ENCODE peak calls at places on chromosomes 4 and X, in six cellular contexts. One of them, this sample, is unnamed.

GRCh38 chr4:627751-628150 is 2.4 kb downstream of the PDE6B start:
- DNase-seq in neuronal stem cell: no peak
- DNase-seq in mesenchymal stem cell: no peak
- DNase-seq in IMR-90: no peak
- DNase-seq in H1: no peak
- DNase-seq in mesendoderm: no peak
- DNase-seq in this sample: no peak

GRCh38 chrX:26511621-26512363 is 295.8 kb downstream of the MAGEB5 start:
- DNase-seq in IMR-90: no peak
- DNase-seq in mesendoderm: no peak
- DNase-seq in H1: no peak
- DNase-seq in mesenchymal stem cell: no peak
- DNase-seq in neuronal stem cell: no peak
- DNase-seq in this sample: no peak

GRCh38 chr4:55393461-55394320 is 2.1 kb upstream of the TMEM165 start:
- DNase-seq in mesendoderm: no peak
- DNase-seq in IMR-90: peak
- DNase-seq in neuronal stem cell: no peak
- DNase-seq in mesenchymal stem cell: no peak
- DNase-seq in H1: no peak
- DNase-seq in this sample: no peak

GRCh38 chr4:76233967-76234678 is 17.4 kb upstream of the FAM47E start:
- DNase-seq in IMR-90: no peak
- DNase-seq in H1: no peak
- DNase-seq in mesenchymal stem cell: peak
- DNase-seq in neuronal stem cell: no peak
- DNase-seq in mesendoderm: peak
- DNase-seq in this sample: no peak

GRCh38 chr4:52273885-52274284 is 222.8 kb downstream of the SPATA18 start:
- DNase-seq in neuronal stem cell: no peak
- DNase-seq in IMR-90: no peak
- DNase-seq in mesendoderm: no peak
- DNase-seq in H1: no peak
- DNase-seq in mesenchymal stem cell: no peak
- DNase-seq in this sample: no peak

GRCh38 chr4:171774642-171775041 is 38.6 kb upstream of the GALNTL6 start:
- DNase-seq in mesendoderm: no peak
- DNase-seq in H1: no peak
- DNase-seq in neuronal stem cell: no peak
- DNase-seq in mesenchymal stem cell: no peak
- DNase-seq in IMR-90: no peak
- DNase-seq in this sample: no peak

GRCh38 chrX:108199691-108200090 is 108.1 kb downstream of the ATG4A start:
- DNase-seq in mesenchymal stem cell: peak
- DNase-seq in H1: no peak
- DNase-seq in neuronal stem cell: no peak
- DNase-seq in mesendoderm: peak
- DNase-seq in IMR-90: peak
- DNase-seq in this sample: no peak

GRCh38 chrX:102659790-102660757 is 8.8 kb downstream of the GPRASP1 start:
- DNase-seq in IMR-90: peak
- DNase-seq in mesenchymal stem cell: peak
- DNase-seq in neuronal stem cell: peak
- DNase-seq in mesendoderm: peak
- DNase-seq in H1: no peak
- DNase-seq in this sample: peak

GRCh38 chr4:22512306-22512705 is 3.6 kb downstream of the ADGRA3 start:
- DNase-seq in mesenchymal stem cell: no peak
- DNase-seq in neuronal stem cell: no peak
- DNase-seq in IMR-90: peak
- DNase-seq in H1: no peak
- DNase-seq in mesendoderm: no peak
- DNase-seq in this sample: no peak
- H3K4me3 ChIP-seq in mesenchymal stem cell: no peak
- H3K4me3 ChIP-seq in neuronal stem cell: no peak
- H3K4me3 ChIP-seq in IMR-90: no peak
- H3K4me3 ChIP-seq in H1: no peak
- H3K4me3 ChIP-seq in mesendoderm: no peak
- H3K4me3 ChIP-seq in this sample: no peak

GRCh38 chr4:40055873-40056721 is 553 bp upstream of the N4BP2 start:
- DNase-seq in IMR-90: peak
- DNase-seq in H1: no peak
- DNase-seq in mesenchymal stem cell: peak
- DNase-seq in mesendoderm: peak
- DNase-seq in neuronal stem cell: peak
- DNase-seq in this sample: peak
- H3K4ac ChIP-seq in IMR-90: peak
- H3K4ac ChIP-seq in H1: no peak
- H3K4ac ChIP-seq in mesenchymal stem cell: peak
- H3K4ac ChIP-seq in mesendoderm: peak
- H3K4ac ChIP-seq in neuronal stem cell: no peak
- H3K4ac ChIP-seq in this sample: peak

GRCh38 chr4:182589100-182589499 is 328.1 kb downstream of the DCTD start:
- DNase-seq in IMR-90: no peak
- DNase-seq in H1: no peak
- DNase-seq in mesenchymal stem cell: no peak
- DNase-seq in mesendoderm: no peak
- DNase-seq in neuronal stem cell: no peak
- DNase-seq in this sample: no peak

GRCh38 chr4:182593413-182593812 is 323.8 kb downstream of the DCTD start:
- DNase-seq in mesenchymal stem cell: no peak
- DNase-seq in H1: no peak
- DNase-seq in mesendoderm: peak
- DNase-seq in IMR-90: no peak
- DNase-seq in neuronal stem cell: no peak
- DNase-seq in this sample: no peak

GRCh38 chr4:182593864-182594263 is 323.3 kb downstream of the DCTD start:
- DNase-seq in H1: no peak
- DNase-seq in mesendoderm: no peak
- DNase-seq in neuronal stem cell: no peak
- DNase-seq in IMR-90: peak
- DNase-seq in mesenchymal stem cell: no peak
- DNase-seq in this sample: no peak
- H3K4me2 ChIP-seq in H1: no peak
- H3K4me2 ChIP-seq in mesendoderm: no peak
- H3K4me2 ChIP-seq in neuronal stem cell: no peak
- H3K4me2 ChIP-seq in IMR-90: no peak
- H3K4me2 ChIP-seq in mesenchymal stem cell: no peak
- H3K4me2 ChIP-seq in this sample: no peak

GRCh38 chr4:102319594-102319993 is 25.7 kb downstream of the SLC39A8 start:
- DNase-seq in H1: no peak
- DNase-seq in mesenchymal stem cell: no peak
- DNase-seq in neuronal stem cell: no peak
- DNase-seq in mesendoderm: peak
- DNase-seq in IMR-90: no peak
- DNase-seq in this sample: no peak

GRCh38 chr4:102324725-102325124 is 20.6 kb downstream of the SLC39A8 start:
- DNase-seq in IMR-90: no peak
- DNase-seq in mesenchymal stem cell: no peak
- DNase-seq in neuronal stem cell: no peak
- DNase-seq in H1: no peak
- DNase-seq in mesendoderm: no peak
- DNase-seq in this sample: no peak

GRCh38 chr4:102322736-102323135 is 22.5 kb downstream of the SLC39A8 start:
- DNase-seq in IMR-90: no peak
- DNase-seq in mesendoderm: peak
- DNase-seq in H1: no peak
- DNase-seq in mesenchymal stem cell: no peak
- DNase-seq in neuronal stem cell: no peak
- DNase-seq in this sample: no peak

GRCh38 chr4:102318526-102318925 is 26.8 kb downstream of the SLC39A8 start:
- DNase-seq in mesendoderm: no peak
- DNase-seq in H1: no peak
- DNase-seq in mesenchymal stem cell: no peak
- DNase-seq in IMR-90: no peak
- DNase-seq in neuronal stem cell: no peak
- DNase-seq in this sample: peak

GRCh38 chr4:102321260-102321991 is 23.9 kb downstream of the SLC39A8 start:
- DNase-seq in H1: no peak
- DNase-seq in IMR-90: no peak
- DNase-seq in mesendoderm: peak
- DNase-seq in neuronal stem cell: no peak
- DNase-seq in mesenchymal stem cell: no peak
- DNase-seq in this sample: no peak
- H3K4me3 ChIP-seq in H1: no peak
- H3K4me3 ChIP-seq in IMR-90: no peak
- H3K4me3 ChIP-seq in mesendoderm: no peak
- H3K4me3 ChIP-seq in neuronal stem cell: no peak
- H3K4me3 ChIP-seq in mesenchymal stem cell: no peak
- H3K4me3 ChIP-seq in this sample: no peak

GRCh38 chrX:85243761-85244410 is at the start of the genes SATL1 and ZNF711:
- DNase-seq in H1: peak
- DNase-seq in mesenchymal stem cell: peak
- DNase-seq in mesendoderm: peak
- DNase-seq in neuronal stem cell: peak
- DNase-seq in IMR-90: peak
- DNase-seq in this sample: no peak
- H3K4ac ChIP-seq in H1: no peak
- H3K4ac ChIP-seq in mesenchymal stem cell: no peak
- H3K4ac ChIP-seq in mesendoderm: no peak
- H3K4ac ChIP-seq in neuronal stem cell: no peak
- H3K4ac ChIP-seq in IMR-90: no peak
- H3K4ac ChIP-seq in this sample: peak

DNA sequence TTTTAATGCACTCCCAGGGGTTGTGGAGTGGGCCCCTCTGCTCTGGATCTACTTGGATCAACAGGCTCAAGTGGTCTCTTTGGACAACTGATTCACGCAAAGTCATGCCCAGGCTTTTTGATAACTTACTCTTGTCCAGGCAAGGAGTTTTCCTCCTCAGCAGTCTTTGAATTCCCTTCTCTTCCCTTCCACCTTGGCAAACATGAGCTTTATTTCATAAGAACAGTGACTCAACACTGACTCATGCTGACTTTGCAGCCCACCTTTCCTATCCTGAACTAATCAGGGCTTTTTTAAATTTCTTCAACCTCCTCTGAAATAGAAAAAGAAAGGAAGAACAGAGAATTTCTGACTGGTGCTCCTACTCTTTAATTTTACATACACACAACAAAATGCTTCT is 132.1 kb upstream of the LDB2 start:
- DNase-seq in neuronal stem cell: no peak
- DNase-seq in H1: no peak
- DNase-seq in mesenchymal stem cell: peak
- DNase-seq in mesendoderm: peak
- DNase-seq in IMR-90: peak
- DNase-seq in this sample: no peak
- H3K4me2 ChIP-seq in neuronal stem cell: no peak
- H3K4me2 ChIP-seq in H1: no peak
- H3K4me2 ChIP-seq in mesenchymal stem cell: no peak
- H3K4me2 ChIP-seq in mesendoderm: no peak
- H3K4me2 ChIP-seq in IMR-90: peak
- H3K4me2 ChIP-seq in this sample: no peak

GRCh38 chrX:53282313-53282712 is 929 bp upstream of the IQSEC2 start:
- DNase-seq in mesendoderm: no peak
- DNase-seq in H1: no peak
- DNase-seq in IMR-90: no peak
- DNase-seq in neuronal stem cell: no peak
- DNase-seq in mesenchymal stem cell: no peak
- DNase-seq in this sample: no peak

GRCh38 chrX:53280703-53281320 is 572 bp downstream of the IQSEC2 start:
- DNase-seq in H1: no peak
- DNase-seq in mesendoderm: peak
- DNase-seq in neuronal stem cell: no peak
- DNase-seq in IMR-90: peak
- DNase-seq in mesenchymal stem cell: peak
- DNase-seq in this sample: peak

GRCh38 chrX:53283099-53283498 is 1.7 kb upstream of the IQSEC2 start:
- DNase-seq in mesendoderm: no peak
- DNase-seq in neuronal stem cell: no peak
- DNase-seq in H1: no peak
- DNase-seq in IMR-90: no peak
- DNase-seq in mesenchymal stem cell: no peak
- DNase-seq in this sample: no peak

GRCh38 chrX:53280316-53280702 is 1.1 kb downstream of the IQSEC2 start:
- DNase-seq in H1: no peak
- DNase-seq in neuronal stem cell: no peak
- DNase-seq in mesenchymal stem cell: no peak
- DNase-seq in mesendoderm: no peak
- DNase-seq in IMR-90: no peak
- DNase-seq in this sample: no peak

DNA sequence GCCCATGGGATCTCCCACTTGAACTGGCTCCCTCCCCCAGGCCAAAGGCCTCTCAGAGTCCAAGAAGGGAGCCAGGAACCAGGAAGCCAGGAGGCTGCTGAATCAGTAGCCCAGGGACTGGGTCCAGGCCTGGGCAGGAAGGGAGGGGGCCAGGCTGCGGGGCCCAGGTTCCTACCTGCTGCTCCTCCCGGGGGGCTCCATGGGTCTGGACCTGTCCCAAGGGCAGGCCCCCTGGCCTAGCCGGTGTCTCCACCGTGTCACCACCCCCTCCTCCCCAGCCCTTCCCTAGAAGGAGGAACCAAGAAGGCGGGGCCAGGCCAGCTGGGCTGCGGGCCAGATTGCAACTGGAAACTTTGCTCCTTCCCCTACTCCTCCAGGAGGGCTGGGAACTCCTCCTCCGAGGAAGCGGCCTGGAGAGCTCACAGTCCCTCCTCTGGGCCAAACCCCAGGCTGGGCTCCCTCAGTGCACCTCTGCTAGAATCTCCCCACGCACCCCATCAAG is at the start of gene IQSEC2:
- DNase-seq in H1: peak
- DNase-seq in mesenchymal stem cell: peak
- DNase-seq in neuronal stem cell: no peak
- DNase-seq in IMR-90: peak
- DNase-seq in mesendoderm: peak
- DNase-seq in this sample: peak
- H3K4me3 ChIP-seq in H1: peak
- H3K4me3 ChIP-seq in mesenchymal stem cell: peak
- H3K4me3 ChIP-seq in neuronal stem cell: peak
- H3K4me3 ChIP-seq in IMR-90: peak
- H3K4me3 ChIP-seq in mesendoderm: no peak
- H3K4me3 ChIP-seq in this sample: no peak

GRCh38 chr4:16083217-16084191 is at the start of gene PROM1:
- DNase-seq in neuronal stem cell: peak
- DNase-seq in mesenchymal stem cell: no peak
- DNase-seq in H1: no peak
- DNase-seq in mesendoderm: peak
- DNase-seq in IMR-90: no peak
- DNase-seq in this sample: no peak
- H3K4ac ChIP-seq in neuronal stem cell: peak
- H3K4ac ChIP-seq in mesenchymal stem cell: peak
- H3K4ac ChIP-seq in H1: peak
- H3K4ac ChIP-seq in mesendoderm: peak
- H3K4ac ChIP-seq in IMR-90: no peak
- H3K4ac ChIP-seq in this sample: peak